ENCODE peak calls at places on chromosome 22, in six cellular contexts. One of them, this sample, is unnamed.

GRCh38 chr22:45915151-45915550 is 61.8 kb downstream of the WNT7B start:
- DNase-seq in fibroblast of the aortic adventitia: no peak
- DNase-seq in IMR-90: no peak
- DNase-seq in fibroblast of lung: no peak
- DNase-seq in epithelial cell of proximal tubule: no peak
- DNase-seq in cardiac muscle cell: no peak
- DNase-seq in this sample: no peak

GRCh38 chr22:24097961-24098391 is 83.3 kb upstream of the SUSD2 start:
- DNase-seq in fibroblast of the aortic adventitia: no peak
- DNase-seq in IMR-90: no peak
- DNase-seq in fibroblast of lung: no peak
- DNase-seq in epithelial cell of proximal tubule: no peak
- DNase-seq in cardiac muscle cell: no peak
- DNase-seq in this sample: no peak

GRCh38 chr22:41825376-41825775 is 7.5 kb upstream of the SREBF2 start:
- DNase-seq in fibroblast of the aortic adventitia: peak
- DNase-seq in IMR-90: peak
- DNase-seq in fibroblast of lung: peak
- DNase-seq in epithelial cell of proximal tubule: no peak
- DNase-seq in cardiac muscle cell: peak
- DNase-seq in this sample: no peak

GRCh38 chr22:19522881-19523239 is 1.4 kb downstream of the CLDN5 start:
- DNase-seq in fibroblast of the aortic adventitia: no peak
- DNase-seq in IMR-90: no peak
- DNase-seq in fibroblast of lung: no peak
- DNase-seq in epithelial cell of proximal tubule: no peak
- DNase-seq in cardiac muscle cell: no peak
- DNase-seq in this sample: no peak

GRCh38 chr22:36201630-36202312 is at the start of gene APOL4:
- DNase-seq in fibroblast of the aortic adventitia: peak
- DNase-seq in IMR-90: no peak
- DNase-seq in fibroblast of lung: no peak
- DNase-seq in epithelial cell of proximal tubule: no peak
- DNase-seq in cardiac muscle cell: peak
- DNase-seq in this sample: no peak

GRCh38 chr22:31313366-31314147 is 21.3 kb upstream of the PIK3IP1 start:
- DNase-seq in fibroblast of the aortic adventitia: peak
- DNase-seq in IMR-90: peak
- DNase-seq in fibroblast of lung: peak
- DNase-seq in epithelial cell of proximal tubule: no peak
- DNase-seq in cardiac muscle cell: peak
- DNase-seq in this sample: peak

GRCh38 chr22:22462813-22463567 is 45.6 kb downstream of the ZNF280B start:
- DNase-seq in fibroblast of the aortic adventitia: peak
- DNase-seq in IMR-90: no peak
- DNase-seq in fibroblast of lung: no peak
- DNase-seq in epithelial cell of proximal tubule: no peak
- DNase-seq in cardiac muscle cell: peak
- DNase-seq in this sample: no peak

GRCh38 chr22:17897864-17898263 is 123.6 kb upstream of the BID start:
- DNase-seq in fibroblast of the aortic adventitia: no peak
- DNase-seq in IMR-90: no peak
- DNase-seq in fibroblast of lung: no peak
- DNase-seq in epithelial cell of proximal tubule: no peak
- DNase-seq in cardiac muscle cell: no peak
- DNase-seq in this sample: no peak

GRCh38 chr22:39518996-39519680 is 1.2 kb upstream of the ATF4 start:
- DNase-seq in fibroblast of the aortic adventitia: peak
- DNase-seq in IMR-90: peak
- DNase-seq in fibroblast of lung: peak
- DNase-seq in epithelial cell of proximal tubule: no peak
- DNase-seq in cardiac muscle cell: peak
- DNase-seq in this sample: no peak
- TF ChIP-seq CTCF in fibroblast of the aortic adventitia: no peak
- TF ChIP-seq CTCF in IMR-90: no peak
- TF ChIP-seq CTCF in fibroblast of lung: no peak
- TF ChIP-seq CTCF in epithelial cell of proximal tubule: no peak
- TF ChIP-seq CTCF in cardiac muscle cell: no peak
- TF ChIP-seq CTCF in this sample: no peak

GRCh38 chr22:32446321-32446720 is 17.9 kb downstream of the BPIFC start:
- DNase-seq in fibroblast of the aortic adventitia: no peak
- DNase-seq in IMR-90: peak
- DNase-seq in fibroblast of lung: no peak
- DNase-seq in epithelial cell of proximal tubule: no peak
- DNase-seq in cardiac muscle cell: no peak
- DNase-seq in this sample: no peak

GRCh38 chr22:32448980-32449379 is 15.3 kb downstream of the BPIFC start:
- DNase-seq in fibroblast of the aortic adventitia: no peak
- DNase-seq in IMR-90: no peak
- DNase-seq in fibroblast of lung: no peak
- DNase-seq in epithelial cell of proximal tubule: no peak
- DNase-seq in cardiac muscle cell: no peak
- DNase-seq in this sample: no peak

DNA sequence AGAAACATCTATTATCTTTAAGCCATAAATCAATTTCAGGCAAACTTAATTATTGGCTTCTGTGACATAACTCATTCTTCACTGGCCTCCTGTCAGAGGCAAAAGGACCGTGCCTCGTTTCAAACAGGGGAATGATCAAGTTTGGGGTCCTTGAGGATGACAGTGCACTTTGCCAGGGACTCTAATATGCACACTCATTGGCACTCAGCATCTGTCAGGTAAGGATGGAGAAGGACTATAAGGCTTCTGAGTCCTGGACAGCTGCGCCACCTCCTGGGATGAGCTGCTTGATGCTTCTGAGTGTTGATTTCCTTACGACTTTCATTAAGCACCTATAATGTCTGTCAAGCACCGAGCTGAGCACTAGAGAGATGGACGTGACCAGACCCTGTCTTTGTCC is 20.2 kb downstream of the BPIFC start:
- DNase-seq in fibroblast of the aortic adventitia: no peak
- DNase-seq in IMR-90: no peak
- DNase-seq in fibroblast of lung: no peak
- DNase-seq in epithelial cell of proximal tubule: peak
- DNase-seq in cardiac muscle cell: peak
- DNase-seq in this sample: peak
- TF ChIP-seq CTCF in fibroblast of the aortic adventitia: no peak
- TF ChIP-seq CTCF in IMR-90: no peak
- TF ChIP-seq CTCF in fibroblast of lung: no peak
- TF ChIP-seq CTCF in epithelial cell of proximal tubule: peak
- TF ChIP-seq CTCF in cardiac muscle cell: peak
- TF ChIP-seq CTCF in this sample: no peak

DNA sequence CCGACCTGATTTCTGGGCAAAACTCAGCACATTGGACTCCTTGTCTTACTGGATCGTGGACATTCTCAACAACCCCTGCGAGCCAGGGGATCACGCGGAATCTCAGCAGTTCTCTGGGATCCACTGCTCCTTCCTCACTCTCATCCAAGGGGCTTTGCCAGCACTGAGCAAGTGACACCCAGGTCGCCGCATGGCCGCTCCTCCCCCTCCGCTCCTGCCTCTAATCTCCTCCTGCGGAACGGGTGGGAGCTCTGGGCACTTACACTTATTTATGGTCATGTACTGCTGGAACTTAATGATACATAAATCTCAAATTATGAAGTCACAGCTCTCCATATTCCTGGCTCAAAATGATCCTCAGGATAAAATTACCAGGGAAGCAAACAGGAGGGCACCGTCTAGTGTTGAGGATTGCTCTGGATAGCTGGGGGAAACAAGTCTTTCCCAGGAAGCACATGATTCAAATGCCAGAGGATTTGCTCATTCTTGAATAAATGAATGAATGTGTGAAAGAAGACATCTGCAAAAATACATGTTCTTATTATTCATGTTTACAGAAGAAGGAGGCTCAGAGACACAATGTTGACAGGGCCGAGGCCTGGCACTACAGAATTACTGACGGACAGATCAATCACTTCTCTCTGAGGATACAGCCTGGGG is 1077.3 kb downstream of the TBC1D22A start:
- DNase-seq in fibroblast of the aortic adventitia: no peak
- DNase-seq in IMR-90: no peak
- DNase-seq in fibroblast of lung: no peak
- DNase-seq in epithelial cell of proximal tubule: no peak
- DNase-seq in cardiac muscle cell: no peak
- DNase-seq in this sample: no peak
- TF ChIP-seq CTCF in fibroblast of the aortic adventitia: no peak
- TF ChIP-seq CTCF in IMR-90: no peak
- TF ChIP-seq CTCF in fibroblast of lung: no peak
- TF ChIP-seq CTCF in epithelial cell of proximal tubule: no peak
- TF ChIP-seq CTCF in cardiac muscle cell: no peak
- TF ChIP-seq CTCF in this sample: no peak

GRCh38 chr22:44033287-44033686 is 9.2 kb downstream of the PARVB start:
- DNase-seq in fibroblast of the aortic adventitia: no peak
- DNase-seq in IMR-90: no peak
- DNase-seq in fibroblast of lung: no peak
- DNase-seq in epithelial cell of proximal tubule: no peak
- DNase-seq in cardiac muscle cell: no peak
- DNase-seq in this sample: no peak
- TF ChIP-seq CTCF in fibroblast of the aortic adventitia: no peak
- TF ChIP-seq CTCF in IMR-90: no peak
- TF ChIP-seq CTCF in fibroblast of lung: no peak
- TF ChIP-seq CTCF in epithelial cell of proximal tubule: no peak
- TF ChIP-seq CTCF in cardiac muscle cell: no peak
- TF ChIP-seq CTCF in this sample: no peak

GRCh38 chr22:46996595-46997310 is 234.3 kb downstream of the TBC1D22A start:
- DNase-seq in fibroblast of the aortic adventitia: no peak
- DNase-seq in IMR-90: no peak
- DNase-seq in fibroblast of lung: no peak
- DNase-seq in epithelial cell of proximal tubule: no peak
- DNase-seq in cardiac muscle cell: no peak
- DNase-seq in this sample: no peak
- TF ChIP-seq CTCF in fibroblast of the aortic adventitia: no peak
- TF ChIP-seq CTCF in IMR-90: peak
- TF ChIP-seq CTCF in fibroblast of lung: no peak
- TF ChIP-seq CTCF in epithelial cell of proximal tubule: peak
- TF ChIP-seq CTCF in cardiac muscle cell: no peak
- TF ChIP-seq CTCF in this sample: no peak

DNA sequence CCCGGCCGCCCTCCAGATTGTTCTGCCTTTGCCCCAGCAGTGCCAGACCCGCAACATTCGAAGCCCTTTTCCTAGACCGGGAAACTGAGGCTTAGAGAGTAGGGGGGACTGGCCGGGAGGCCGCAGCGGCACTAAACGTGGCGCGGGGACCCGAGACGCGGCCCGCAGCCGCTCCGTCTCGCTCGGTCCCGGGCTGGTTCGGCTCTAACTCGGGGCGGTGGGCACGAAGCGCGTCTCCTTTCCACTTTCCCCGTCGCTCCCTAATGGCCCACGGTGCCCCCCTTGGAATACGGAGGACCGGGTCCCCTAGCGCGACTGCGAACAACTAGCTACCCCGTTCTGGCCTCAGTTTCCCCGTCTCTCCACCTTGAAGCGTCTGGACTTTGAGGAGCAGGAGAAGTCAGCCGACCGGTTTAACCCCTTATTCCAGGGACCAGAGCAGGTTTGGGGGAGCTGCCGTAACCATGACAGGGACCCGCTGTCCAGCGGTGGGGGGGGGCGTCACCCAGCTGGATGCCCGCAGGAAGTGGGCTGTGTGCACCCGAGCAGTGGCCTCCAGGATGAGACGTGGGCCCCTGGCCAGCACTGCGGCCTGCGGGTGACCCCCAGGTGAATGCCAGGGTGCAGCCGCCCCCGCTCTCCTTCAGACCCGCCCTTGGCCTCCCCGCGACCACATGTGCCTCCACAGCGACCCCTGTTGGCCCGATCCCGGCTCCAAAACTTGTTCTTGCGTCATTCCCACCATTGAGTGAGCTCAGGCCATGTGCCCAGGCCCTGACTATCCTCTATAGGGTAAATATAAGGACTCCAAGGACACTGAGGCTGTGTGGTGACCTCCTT is 1.1 kb downstream of the CDC42EP1 start:
- DNase-seq in fibroblast of the aortic adventitia: peak
- DNase-seq in IMR-90: peak
- DNase-seq in fibroblast of lung: peak
- DNase-seq in epithelial cell of proximal tubule: no peak
- DNase-seq in cardiac muscle cell: peak
- DNase-seq in this sample: peak
- TF ChIP-seq CTCF in fibroblast of the aortic adventitia: peak
- TF ChIP-seq CTCF in IMR-90: peak
- TF ChIP-seq CTCF in fibroblast of lung: peak
- TF ChIP-seq CTCF in epithelial cell of proximal tubule: peak
- TF ChIP-seq CTCF in cardiac muscle cell: peak
- TF ChIP-seq CTCF in this sample: peak

DNA sequence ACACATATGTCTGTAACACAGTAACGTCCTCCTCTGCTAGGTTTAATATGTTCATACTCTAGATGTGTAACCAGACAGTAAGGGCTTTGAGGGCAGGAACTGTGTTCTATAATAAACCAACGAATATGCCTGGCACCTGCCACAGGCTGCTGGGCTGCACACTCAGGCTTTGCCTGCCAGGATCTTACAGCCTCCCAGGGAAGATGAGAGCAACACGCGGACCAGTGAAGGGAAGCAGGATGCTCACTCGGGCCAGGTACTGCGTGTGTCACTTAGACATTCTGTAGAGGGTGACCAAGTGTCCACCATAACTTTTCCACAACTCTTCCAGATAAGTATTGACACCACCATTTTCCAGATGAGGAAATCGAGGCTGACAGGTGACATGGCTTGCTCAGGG is 21.7 kb upstream of the BAIAP2L2 start:
- DNase-seq in fibroblast of the aortic adventitia: no peak
- DNase-seq in IMR-90: no peak
- DNase-seq in fibroblast of lung: no peak
- DNase-seq in epithelial cell of proximal tubule: no peak
- DNase-seq in cardiac muscle cell: no peak
- DNase-seq in this sample: no peak
- TF ChIP-seq CTCF in fibroblast of the aortic adventitia: no peak
- TF ChIP-seq CTCF in IMR-90: no peak
- TF ChIP-seq CTCF in fibroblast of lung: no peak
- TF ChIP-seq CTCF in epithelial cell of proximal tubule: no peak
- TF ChIP-seq CTCF in cardiac muscle cell: no peak
- TF ChIP-seq CTCF in this sample: no peak

GRCh38 chr22:47089796-47090460 is 327.5 kb downstream of the TBC1D22A start:
- DNase-seq in fibroblast of the aortic adventitia: no peak
- DNase-seq in IMR-90: no peak
- DNase-seq in fibroblast of lung: no peak
- DNase-seq in epithelial cell of proximal tubule: no peak
- DNase-seq in cardiac muscle cell: no peak
- DNase-seq in this sample: no peak
- TF ChIP-seq CTCF in fibroblast of the aortic adventitia: no peak
- TF ChIP-seq CTCF in IMR-90: no peak
- TF ChIP-seq CTCF in fibroblast of lung: no peak
- TF ChIP-seq CTCF in epithelial cell of proximal tubule: no peak
- TF ChIP-seq CTCF in cardiac muscle cell: no peak
- TF ChIP-seq CTCF in this sample: no peak